ENCODE peak calls at places on chromosomes 1 and 21, in five cellular contexts. Q is suprapubic skin, W is lung, O is PC-9, Y is heart left ventricle. I is an unnamed sample.

GRCh38 chr1:30928171-30928570 is 19.6 kb upstream of the SDC3 start:
- DNase-seq in Q (no peak), W (no peak), Y (no peak), O (no peak), I (peak; percentile 16)

GRCh38 chr1:106912146-106912545 is 144.3 kb upstream of the PRMT6 start:
- DNase-seq in Y (no peak), O (no peak), W (no peak), Q (no peak), I (no peak)

GRCh38 chr1:9850442-9851162 is 26.8 kb upstream of the CLSTN1 start:
- DNase-seq in Q (no peak), Y (no peak), O (no peak), W (no peak), I (no peak)

GRCh38 chr1:35220976-35221375 is 28.0 kb upstream of the SFPQ start:
- DNase-seq in Q (no peak), O (peak; percentile 6), W (no peak), Y (no peak), I (no peak)

GRCh38 chr1:65881070-65881594 is 88.4 kb downstream of the PDE4B start:
- DNase-seq in Q (no peak), O (no peak), W (no peak), Y (no peak), I (no peak)

GRCh38 chr1:22472596-22472995 is 20.9 kb downstream of the ZBTB40 start:
- DNase-seq in O (no peak), Q (no peak), W (no peak), Y (peak; percentile 30), I (no peak)

GRCh38 chr1:57281324-57281723 is 142.5 kb downstream of the DAB1 start:
- DNase-seq in W (no peak), O (no peak), Y (no peak), Q (no peak), I (no peak)

GRCh38 chr21:33734326-33734725 is 92.0 kb downstream of the ITSN1 start:
- DNase-seq in Y (no peak), O (no peak), Q (no peak), W (no peak), I (no peak)

GRCh38 chr1:151619489-151620093 is 7.7 kb downstream of the SNX27 start:
- DNase-seq in Y (no peak), O (no peak), W (no peak), Q (no peak), I (no peak)

GRCh38 chr1:226973898-226974543 is 33.9 kb downstream of the COQ8A start:
- DNase-seq in O (no peak), Q (no peak), W (no peak), Y (no peak), I (no peak)

GRCh38 chr1:90402893-90403849 is 313.9 kb downstream of the BARHL2 start:
- DNase-seq in O (peak; percentile 74), Q (no peak), Y (no peak), W (peak; percentile 42), I (peak; percentile 97)

GRCh38 chr1:154182342-154183044 is 9.4 kb downstream of the TPM3 start:
- DNase-seq in O (peak; percentile 76), Y (peak; percentile 78), Q (peak; percentile 83), W (peak; percentile 85), I (no peak)

GRCh38 chr1:28526886-28527285 is 21.0 kb downstream of the RCC1 start:
- DNase-seq in Q (no peak), O (peak; percentile 92), Y (no peak), W (peak; percentile 65), I (no peak)

GRCh38 chr21:44516342-44516741 is 23.7 kb downstream of the KRTAP10-1 start:
- DNase-seq in O (no peak), Q (no peak), Y (no peak), W (no peak), I (no peak)

GRCh38 chr1:53016705-53017104 is 45.3 kb upstream of the PODN start:
- DNase-seq in W (no peak), Q (no peak), O (no peak), Y (no peak), I (no peak)

GRCh38 chr1:91596474-91596873 is 95.8 kb downstream of the CDC7 start:
- DNase-seq in O (no peak), Y (no peak), W (no peak), Q (no peak), I (no peak)

GRCh38 chr1:21022279-21023040 is 154.2 kb downstream of the EIF4G3 start:
- DNase-seq in Q (no peak), O (peak; percentile 56), Y (peak; percentile 63), W (peak; percentile 64), I (peak; percentile 92)

GRCh38 chr1:93798301-93798700 is 80.7 kb downstream of the DNTTIP2 start:
- DNase-seq in Y (no peak), Q (no peak), W (no peak), O (peak; percentile 28), I (no peak)

GRCh38 chr1:244273845-244274619 is 177.7 kb downstream of the ADSS2 start:
- DNase-seq in Q (no peak), O (peak; percentile 52), Y (peak; percentile 51), W (peak; percentile 41), I (peak; percentile 51)

GRCh38 chr1:75587692-75588091 is 23.2 kb downstream of the SLC44A5 start:
- DNase-seq in O (no peak), Q (no peak), Y (no peak), W (no peak), I (no peak)

DNA sequence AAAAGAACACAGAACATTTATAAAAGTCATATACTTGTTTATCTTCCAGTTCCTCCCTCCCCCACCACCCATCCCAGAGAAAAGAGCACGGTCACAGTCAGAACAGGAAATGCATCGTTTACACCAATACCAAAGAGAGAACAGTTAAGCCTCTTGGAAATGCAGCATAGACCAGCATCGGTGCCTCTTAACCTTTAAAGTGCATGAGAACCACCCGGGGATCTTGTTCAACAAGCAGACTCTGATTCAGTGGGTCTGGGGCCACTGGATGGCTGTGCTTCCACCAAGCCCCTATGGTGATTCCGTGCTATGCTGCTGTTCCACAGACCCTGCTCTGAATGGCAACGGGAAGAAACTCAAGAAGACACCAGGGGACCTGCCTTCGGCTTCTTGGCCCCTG is 19.2 kb downstream of the FAM89A start:
- DNase-seq in W (peak; percentile 25), Y (no peak), Q (no peak), O (no peak), I (no peak)
- H3K27ac ChIP-seq in W (peak overlapping the region; percentile 25), Y (peak overlapping the region; percentile 32), Q (no peak overlapping the region), O (no peak overlapping the region), I (peak overlapping the region; percentile 38)

GRCh38 chr1:27100797-27101491 is 54.0 kb downstream of the SLC9A1 start:
- DNase-seq in Y (no peak), O (no peak), Q (no peak), W (no peak), I (no peak)

GRCh38 chr1:27098447-27099153 is 56.3 kb downstream of the SLC9A1 start:
- DNase-seq in O (no peak), Q (no peak), Y (no peak), W (peak; percentile 64), I (no peak)

GRCh38 chr1:27099154-27099903 is 55.6 kb downstream of the SLC9A1 start:
- DNase-seq in Q (no peak), W (peak; percentile 86), O (peak; percentile 38), Y (peak; percentile 76), I (no peak)

GRCh38 chr1:27101696-27102095 is 53.2 kb downstream of the SLC9A1 start:
- DNase-seq in Q (no peak), W (no peak), Y (no peak), O (no peak), I (no peak)

GRCh38 chr1:27099904-27100796 is 54.8 kb downstream of the SLC9A1 start:
- DNase-seq in W (no peak), Y (peak; percentile 63), O (no peak), Q (no peak), I (no peak)
- H3K27ac ChIP-seq in W (peak overlapping the region; percentile 75), Y (peak overlapping the region; percentile 77), O (no peak overlapping the region), Q (peak overlapping the region; percentile 79), I (peak overlapping the region; percentile 80)

GRCh38 chr1:201028473-201028889 is 5.0 kb upstream of the KIF21B start:
- DNase-seq in Q (no peak), O (no peak), W (peak; percentile 51), Y (no peak), I (no peak)
- H3K27ac ChIP-seq in Q (no peak overlapping the region), O (no peak overlapping the region), W (no peak overlapping the region), Y (no peak overlapping the region), I (no peak overlapping the region)

DNA sequence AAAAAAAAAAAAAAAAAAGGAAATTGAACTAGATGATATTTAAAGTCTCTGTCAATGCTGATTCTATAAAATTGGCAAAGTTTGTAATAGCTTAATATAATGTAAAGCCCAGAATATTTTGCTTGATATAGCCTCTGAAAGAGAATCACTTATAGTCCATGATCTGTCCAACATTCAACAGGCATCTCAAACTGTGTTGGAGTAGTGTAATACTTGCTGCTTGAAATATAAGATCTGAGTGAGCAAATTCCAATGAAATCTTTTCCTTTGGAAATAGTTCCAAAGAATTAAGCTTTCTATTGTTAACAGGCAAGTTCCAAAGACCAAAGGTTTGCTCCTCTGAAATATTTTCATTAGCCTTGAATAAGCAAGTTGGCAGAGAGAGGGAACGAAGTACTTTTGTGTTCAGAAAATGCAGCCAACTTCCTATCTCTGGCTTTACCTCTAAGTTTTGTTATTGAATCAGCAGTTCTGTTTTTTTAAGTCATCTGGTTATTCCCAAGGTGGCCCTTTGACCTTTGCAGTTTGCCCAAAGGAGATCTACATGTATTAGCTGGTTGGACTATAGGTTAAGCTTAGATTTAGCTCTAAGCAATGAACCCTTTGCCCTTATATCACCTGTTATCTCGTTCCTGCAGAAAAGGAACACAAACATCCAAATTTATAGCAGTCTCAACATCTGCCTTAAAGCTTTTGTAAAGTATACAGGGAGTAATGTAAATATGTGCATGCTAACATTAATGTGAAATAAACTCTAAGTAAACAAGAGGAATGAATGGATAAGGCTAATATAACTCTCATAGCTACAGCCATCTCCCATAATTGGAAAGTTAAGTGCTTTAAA is 24.4 kb upstream of the CEP350 start:
- DNase-seq in W (no peak), O (no peak), Y (no peak), Q (no peak), I (no peak)
- H3K27ac ChIP-seq in W (no peak overlapping the region), O (no peak overlapping the region), Y (no peak overlapping the region), Q (no peak overlapping the region), I (no peak overlapping the region)

DNA sequence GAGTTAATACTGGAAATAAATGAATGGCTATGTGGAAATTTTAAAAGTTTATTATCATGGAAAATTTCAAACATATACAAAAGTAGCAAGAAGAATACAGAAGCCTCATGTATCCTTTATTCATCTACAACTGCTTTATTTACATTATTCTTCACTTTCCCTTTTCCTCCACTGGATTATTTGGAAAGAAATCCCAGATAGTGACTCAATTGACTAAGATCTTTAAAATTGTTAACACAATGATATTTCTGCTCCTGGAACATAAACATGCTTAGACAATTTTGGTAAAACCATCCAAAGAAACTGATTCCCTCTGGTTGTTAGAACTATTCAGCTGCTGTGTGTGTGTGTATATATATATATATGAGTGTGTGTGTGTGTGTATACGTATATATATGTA is 116.2 kb downstream of the TGFB2 start:
- DNase-seq in O (no peak), Y (no peak), Q (no peak), W (no peak), I (no peak)
- H3K27ac ChIP-seq in O (no peak overlapping the region), Y (no peak overlapping the region), Q (no peak overlapping the region), W (no peak overlapping the region), I (no peak overlapping the region)

GRCh38 chr1:223785808-223786207 is 59.9 kb downstream of the TP53BP2 start:
- DNase-seq in Y (no peak), W (no peak), Q (no peak), O (no peak), I (no peak)
- H3K27ac ChIP-seq in Y (no peak overlapping the region), W (no peak overlapping the region), Q (no peak overlapping the region), O (no peak overlapping the region), I (no peak overlapping the region)